ENCODE peak calls at places on chromosome 5, in six cellular contexts. W is IMR-90, R is H9, A is H1, Q is mesenchymal stem cell, P is trophoblast cell. S is an unnamed sample.

GRCh38 chr5:58925627-58926545 is 343.0 kb downstream of the RAB3C start:
- DNase-seq in W (no peak), R (no peak), A (no peak), Q (no peak), P (peak; percentile 32), S (no peak)

GRCh38 chr5:181133610-181134231 is 2.8 kb upstream of the OR2V1 start:
- DNase-seq in W (peak; percentile 51), R (no peak), A (no peak), Q (peak; percentile 43), P (peak; percentile 20), S (no peak)

GRCh38 chr5:172672696-172673095 is 31.6 kb downstream of the NEURL1B start:
- DNase-seq in W (peak; percentile 13), R (no peak), A (no peak), Q (no peak), P (no peak), S (no peak)

GRCh38 chr5:2917524-2917923 is 166.0 kb upstream of the IRX2 start:
- DNase-seq in W (no peak), R (no peak), A (peak; percentile 30), Q (no peak), P (no peak), S (no peak)

GRCh38 chr5:103454774-103455173 is 107.8 kb downstream of the NUDT12 start:
- DNase-seq in W (peak; percentile 33), R (no peak), A (no peak), Q (no peak), P (no peak), S (no peak)

GRCh38 chr5:142725231-142726187 is 39.6 kb upstream of the FGF1 start:
- DNase-seq in W (no peak), R (no peak), A (no peak), Q (no peak), P (peak; percentile 88), S (no peak)

GRCh38 chr5:135345945-135346731 is 52.9 kb downstream of the MACROH2A1 start:
- DNase-seq in W (no peak), R (no peak), A (no peak), Q (no peak), P (no peak), S (no peak)

GRCh38 chr5:3010301-3010952 is 258.9 kb upstream of the IRX2 start:
- DNase-seq in W (no peak), R (no peak), A (no peak), Q (no peak), P (no peak), S (no peak)

GRCh38 chr5:176534640-176535039 is 2.6 kb downstream of the RNF44 start:
- DNase-seq in W (no peak), R (no peak), A (no peak), Q (no peak), P (no peak), S (no peak)

GRCh38 chr5:133400120-133400519 is 212.2 kb downstream of the FSTL4 start:
- DNase-seq in W (no peak), R (no peak), A (no peak), Q (no peak), P (no peak), S (no peak)

GRCh38 chr5:80229902-80230255 is 26.0 kb downstream of the SERINC5 start:
- DNase-seq in W (no peak), R (peak; percentile 56), A (no peak), Q (peak; percentile 29), P (no peak), S (no peak)

GRCh38 chr5:72651779-72652178 is 144.6 kb upstream of the ZNF366 start:
- DNase-seq in W (no peak), R (no peak), A (no peak), Q (peak; percentile 29), P (peak; percentile 82), S (no peak)

GRCh38 chr5:135944967-135945560 is 9.7 kb downstream of the LECT2 start:
- DNase-seq in W (peak; percentile 89), R (peak; percentile 31), A (no peak), Q (peak; percentile 84), P (peak; percentile 88), S (peak; percentile 61)

GRCh38 chr5:14871573-14872069 is at the start of gene ANKH:
- DNase-seq in W (peak; percentile 69), R (peak; percentile 72), A (peak; percentile 68), Q (peak; percentile 76), P (peak; percentile 77), S (peak; percentile 70)

GRCh38 chr5:148759101-148759500 is 67.3 kb upstream of the ADRB2 start:
- DNase-seq in W (no peak), R (no peak), A (no peak), Q (no peak), P (no peak), S (no peak)

GRCh38 chr5:57441557-57441956 is 41.1 kb downstream of the ACTBL2 start:
- DNase-seq in W (peak; percentile 99), R (no peak), A (no peak), Q (peak; percentile 89), P (no peak), S (no peak)

GRCh38 chr5:78650562-78650930 is 2.0 kb upstream of the LHFPL2 start:
- DNase-seq in W (no peak), R (no peak), A (no peak), Q (no peak), P (no peak), S (no peak)

GRCh38 chr5:94562327-94562971 is 56.0 kb downstream of the KIAA0825 start:
- DNase-seq in W (no peak), R (no peak), A (no peak), Q (no peak), P (no peak), S (no peak)

GRCh38 chr5:159393854-159394274 is 63.6 kb upstream of the IL12B start:
- DNase-seq in W (no peak), R (no peak), A (no peak), Q (no peak), P (no peak), S (no peak)

GRCh38 chr5:149143470-149143869 is 2.2 kb downstream of the ABLIM3 start:
- DNase-seq in W (peak; percentile 81), R (no peak), A (no peak), Q (peak; percentile 84), P (peak; percentile 12), S (no peak)

GRCh38 chr5:43658499-43658898 is 55.5 kb downstream of the NNT start:
- DNase-seq in W (peak; percentile 94), R (no peak), A (no peak), Q (peak; percentile 86), P (no peak), S (no peak)

GRCh38 chr5:33650911-33651310 is 210.1 kb downstream of the TARS1 start:
- DNase-seq in W (peak; percentile 5), R (no peak), A (no peak), Q (no peak), P (no peak), S (no peak)

DNA sequence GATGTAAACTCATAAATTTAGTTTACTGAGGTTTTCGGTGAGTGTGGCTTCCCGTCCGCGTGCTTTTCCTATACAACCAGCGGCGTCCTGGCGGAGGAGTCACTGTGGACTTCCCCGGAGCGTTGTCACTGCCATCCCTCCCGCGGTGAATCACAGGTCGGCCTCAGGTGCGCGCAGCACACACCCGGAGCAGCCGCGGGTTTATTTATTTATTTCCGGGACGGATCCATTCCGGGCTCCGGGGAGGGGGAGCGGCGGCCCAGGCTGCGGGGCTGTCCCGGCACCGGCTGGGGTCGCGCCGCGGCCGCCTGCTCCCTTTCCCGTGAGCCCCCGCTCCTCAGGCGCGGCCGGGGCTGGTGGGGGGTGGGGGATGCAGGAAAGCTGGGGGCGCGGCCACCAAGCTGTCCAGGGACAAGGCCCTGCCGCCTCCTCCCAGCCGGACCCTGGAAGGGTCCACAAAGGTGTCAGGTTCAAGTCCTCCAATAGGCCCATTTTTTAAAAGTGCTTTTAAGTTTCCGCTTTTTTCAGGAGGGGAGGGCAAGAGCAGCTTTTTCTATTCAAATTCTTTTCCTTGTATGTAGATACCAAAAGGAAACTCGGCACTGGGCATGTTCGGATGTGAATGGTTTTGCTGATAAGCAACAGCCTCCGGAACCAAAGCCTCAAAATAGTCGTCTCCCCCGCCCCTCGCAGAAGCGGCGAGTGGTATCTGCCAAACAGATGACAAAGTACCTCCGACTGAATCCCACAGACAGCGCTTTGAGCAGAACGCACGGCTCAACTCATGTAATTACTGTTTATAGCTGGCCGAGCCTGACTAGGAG is 192.5 kb downstream of the CD180 start:
- DNase-seq in W (peak; percentile 88), R (peak; percentile 93), A (peak; percentile 84), Q (peak; percentile 87), P (peak; percentile 95), S (peak; percentile 53)
- H3K18ac ChIP-seq in W (peak overlapping the region; percentile 58), R (peak overlapping the region; percentile 15), A (peak overlapping the region; percentile 24), Q (peak overlapping the region; percentile 86), P (peak overlapping the region; percentile 2), S (no peak overlapping the region)

GRCh38 chr5:4866817-4867216 is 273.3 kb upstream of the ADAMTS16 start:
- DNase-seq in W (no peak), R (no peak), A (no peak), Q (no peak), P (no peak), S (no peak)

GRCh38 chr5:4862500-4862899 is 277.6 kb upstream of the ADAMTS16 start:
- DNase-seq in W (peak; percentile 41), R (no peak), A (no peak), Q (peak; percentile 22), P (peak; percentile 58), S (peak; percentile 29)

GRCh38 chr5:4868140-4868735 is 271.9 kb upstream of the ADAMTS16 start:
- DNase-seq in W (no peak), R (peak; percentile 64), A (peak; percentile 88), Q (peak; percentile 1), P (peak; percentile 80), S (peak; percentile 52)

GRCh38 chr5:4866131-4866659 is 273.9 kb upstream of the ADAMTS16 start:
- DNase-seq in W (no peak), R (no peak), A (no peak), Q (no peak), P (no peak), S (no peak)
- H3K14ac ChIP-seq in W (no peak overlapping the region), R (no peak overlapping the region), A (no peak overlapping the region), Q (no peak overlapping the region), P (no peak overlapping the region), S (peak overlapping the region; percentile 67)

DNA sequence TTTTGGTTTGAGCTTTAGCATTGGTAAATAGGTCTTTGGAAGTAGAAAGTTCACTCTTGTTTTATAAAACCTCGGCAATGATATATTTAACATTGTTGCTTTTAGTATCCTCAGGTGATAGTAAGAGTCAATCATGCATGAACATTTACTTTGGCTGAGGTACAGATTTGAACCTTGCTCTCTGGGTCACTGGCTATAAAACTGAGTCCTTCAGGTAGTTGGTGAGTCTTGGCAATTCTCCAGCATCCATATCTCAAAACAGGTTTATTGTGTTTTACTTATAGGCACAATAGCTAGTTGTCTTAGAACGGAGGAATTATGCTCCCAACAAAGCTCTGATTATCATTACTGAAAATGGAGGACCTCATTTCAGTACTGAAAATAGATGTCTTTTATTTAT is 75.1 kb downstream of the MAT2B start:
- DNase-seq in W (no peak), R (no peak), A (no peak), Q (no peak), P (no peak), S (no peak)
- H3K18ac ChIP-seq in W (no peak overlapping the region), R (no peak overlapping the region), A (no peak overlapping the region), Q (no peak overlapping the region), P (no peak overlapping the region), S (no peak overlapping the region)

GRCh38 chr5:56289602-56289987 is 56.5 kb upstream of the ANKRD55 start:
- DNase-seq in W (no peak), R (no peak), A (no peak), Q (no peak), P (no peak), S (no peak)

GRCh38 chr5:56286015-56286992 is 53.2 kb upstream of the ANKRD55 start:
- DNase-seq in W (peak; percentile 72), R (no peak), A (no peak), Q (no peak), P (no peak), S (no peak)

GRCh38 chr5:56291058-56291404 is 57.9 kb upstream of the ANKRD55 start:
- DNase-seq in W (no peak), R (no peak), A (no peak), Q (no peak), P (no peak), S (no peak)

GRCh38 chr5:56290378-56291057 is 57.4 kb upstream of the ANKRD55 start:
- DNase-seq in W (no peak), R (no peak), A (no peak), Q (peak; percentile 54), P (no peak), S (no peak)

GRCh38 chr5:56288880-56289601 is 55.9 kb upstream of the ANKRD55 start:
- DNase-seq in W (no peak), R (no peak), A (no peak), Q (no peak), P (no peak), S (no peak)
- H3K14ac ChIP-seq in W (peak overlapping the region; percentile 83), R (no peak overlapping the region), A (peak overlapping the region; percentile 91), Q (no peak overlapping the region), P (no peak overlapping the region), S (no peak overlapping the region)

S was measured in neuronal stem cell.